ENCODE peak calls at places on chromosomes 1 and 21, in nine cellular contexts. N is IMR-90, U is GM12878, Q is A549, J is ovary, G is heart left ventricle, P is HCT116, D is Peyer's patch, V is uterus. Z is an unnamed sample.

GRCh38 chr1:18907021-18907913 is 4.9 kb upstream of the ALDH4A1 start:
- DNase-seq in V (peak), N (peak), U (no peak), Q (peak), J (peak), D (peak), G (peak), P (peak), Z (no peak)

GRCh38 chr1:147167361-147167760 is 4.9 kb downstream of the PRKAB2 start:
- DNase-seq in J (no peak), G (no peak), Q (peak), P (peak), D (no peak), V (no peak), N (peak), U (no peak), Z (no peak)

GRCh38 chr1:26692211-26692792 is 3.5 kb upstream of the ARID1A start:
- DNase-seq in D (peak), Q (peak), N (peak), J (peak), P (peak), U (peak), G (peak), V (peak), Z (peak)

GRCh38 chr1:15758953-15759661 is 512 bp downstream of the FBLIM1 start:
- DNase-seq in G (no peak), U (no peak), N (no peak), J (no peak), Q (peak), P (no peak), V (no peak), D (no peak), Z (no peak)

GRCh38 chr1:157697781-157698569 is 2.6 kb downstream of the FCRL3 start:
- DNase-seq in P (no peak), G (no peak), U (no peak), V (no peak), J (no peak), D (peak), N (no peak), Q (no peak), Z (no peak)

GRCh38 chr1:54965624-54966340 is 14.6 kb upstream of the TMEM61 start:
- DNase-seq in D (peak), Q (no peak), P (peak), N (peak), J (no peak), U (peak), V (peak), G (peak), Z (peak)

GRCh38 chr1:201535778-201536245 is 3.1 kb upstream of the NAV1 start:
- DNase-seq in G (peak), D (no peak), J (no peak), P (no peak), U (no peak), N (no peak), V (peak), Q (no peak), Z (no peak)

GRCh38 chr1:161989108-161989507 is 34.6 kb downstream of the OLFML2B start:
- DNase-seq in V (no peak), J (no peak), Q (no peak), G (no peak), N (peak), D (no peak), P (no peak), U (no peak), Z (no peak)

GRCh38 chr1:168488153-168488552 is 55.6 kb downstream of the XCL2 start:
- DNase-seq in Q (no peak), D (no peak), U (no peak), N (peak), P (no peak), G (peak), V (peak), J (peak), Z (no peak)

GRCh38 chr1:61268546-61269243 is 186.3 kb downstream of the NFIA start:
- DNase-seq in D (no peak), N (no peak), J (no peak), P (no peak), G (no peak), V (no peak), Q (no peak), U (no peak), Z (no peak)

GRCh38 chr1:68453060-68453665 is 3.4 kb upstream of the RPE65 start:
- DNase-seq in D (no peak), U (no peak), P (no peak), Q (no peak), V (no peak), J (no peak), N (peak), G (no peak), Z (no peak)

GRCh38 chr21:44510109-44510507 is 29.9 kb downstream of the KRTAP10-1 start:
- DNase-seq in J (no peak), G (peak), D (no peak), P (no peak), N (no peak), U (no peak), V (no peak), Q (no peak), Z (no peak)

GRCh38 chr1:12057940-12058687 is 5.0 kb upstream of the TNFRSF8 start:
- DNase-seq in Q (no peak), V (no peak), G (no peak), D (no peak), P (no peak), N (no peak), U (no peak), J (no peak), Z (no peak)

GRCh38 chr1:44240802-44241671 is 27.8 kb downstream of the DMAP1 start:
- DNase-seq in D (no peak), Q (no peak), G (no peak), N (no peak), V (no peak), P (no peak), J (no peak), U (no peak), Z (no peak)

GRCh38 chr1:50271337-50271736 is 151.9 kb downstream of the DMRTA2 start:
- DNase-seq in N (no peak), U (no peak), G (no peak), J (no peak), D (no peak), P (no peak), Q (no peak), V (no peak), Z (no peak)

GRCh38 chr1:173527151-173527826 is 50.2 kb downstream of the PRDX6 start:
- DNase-seq in U (no peak), D (no peak), G (no peak), N (no peak), Q (no peak), J (no peak), V (no peak), P (no peak), Z (no peak)

GRCh38 chr1:167922611-167923074 is 8.7 kb upstream of the ADCY10 start:
- DNase-seq in P (no peak), V (no peak), G (no peak), N (no peak), Q (no peak), D (no peak), J (no peak), U (no peak), Z (no peak)

GRCh38 chr21:45486443-45487160 is 55.6 kb downstream of the SLC19A1 start:
- DNase-seq in V (no peak), U (no peak), P (no peak), D (no peak), N (no peak), G (no peak), Q (no peak), J (no peak), Z (no peak)

GRCh38 chr1:150234647-150235435 is 1.1 kb downstream of the ANP32E start:
- DNase-seq in J (peak), N (peak), G (peak), V (peak), P (peak), U (peak), Q (peak), D (peak), Z (peak)
- TF ChIP-seq POLR2A in J (peak), N (peak), G (peak), V (peak), P (no peak), U (peak), Q (peak), D (peak), Z (peak)

GRCh38 chr21:36541721-36542139 is 61.8 kb upstream of the CLDN14 start:
- DNase-seq in J (no peak), D (no peak), U (no peak), G (no peak), P (no peak), Q (no peak), N (no peak), V (no peak), Z (no peak)

GRCh38 chr21:36544545-36544944 is 64.6 kb upstream of the CLDN14 start:
- DNase-seq in D (no peak), U (no peak), N (no peak), V (no peak), P (no peak), Q (no peak), G (no peak), J (no peak), Z (no peak)

GRCh38 chr21:36540700-36541099 is 60.8 kb upstream of the CLDN14 start:
- DNase-seq in G (no peak), Q (no peak), J (no peak), P (no peak), D (no peak), U (no peak), V (no peak), N (no peak), Z (no peak)

GRCh38 chr21:36543924-36544323 is 64.0 kb upstream of the CLDN14 start:
- DNase-seq in D (no peak), U (no peak), P (no peak), J (no peak), Q (no peak), V (no peak), N (no peak), G (no peak), Z (peak)

GRCh38 chr21:36542312-36543101 is 62.6 kb upstream of the CLDN14 start:
- DNase-seq in V (no peak), Q (no peak), J (no peak), N (no peak), G (no peak), D (no peak), P (no peak), U (peak), Z (no peak)
- H3K4me3 ChIP-seq in V (no peak), Q (no peak), J (no peak), N (no peak), G (no peak), D (no peak), P (no peak), U (peak), Z (no peak)

DNA sequence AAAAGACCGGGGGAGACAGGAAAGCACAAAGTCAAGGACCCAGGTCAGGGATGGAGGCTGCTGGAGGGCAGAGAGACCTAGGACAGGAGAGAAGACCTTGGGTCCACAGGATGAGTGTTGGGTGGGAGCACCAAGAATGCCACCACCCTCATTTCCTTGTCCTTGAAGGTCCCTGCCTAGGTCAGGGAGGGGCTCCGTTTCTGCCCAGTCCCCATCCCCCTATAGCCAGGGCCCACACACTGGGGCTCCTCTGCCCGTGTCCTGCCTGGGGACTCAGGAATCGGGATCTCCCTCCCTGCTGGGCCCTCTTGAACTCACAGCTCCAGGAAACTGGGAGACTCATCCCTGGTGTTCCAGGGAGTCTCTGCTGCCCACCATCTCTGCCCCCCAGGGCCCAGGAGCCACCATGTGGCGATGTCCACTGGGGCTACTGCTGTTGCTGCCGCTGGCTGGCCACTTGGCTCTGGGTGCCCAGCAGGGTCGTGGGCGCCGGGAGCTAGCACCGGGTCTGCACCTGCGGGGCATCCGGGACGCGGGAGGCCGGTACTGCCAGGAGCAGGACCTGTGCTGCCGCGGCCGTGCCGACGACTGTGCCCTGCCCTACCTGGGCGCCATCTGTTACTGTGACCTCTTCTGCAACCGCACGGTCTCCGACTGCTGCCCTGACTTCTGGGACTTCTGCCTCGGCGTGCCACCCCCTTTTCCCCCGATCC is 584 bp downstream of the TINAGL1 start:
- DNase-seq in P (no peak), U (no peak), Q (no peak), G (peak), J (no peak), D (no peak), N (no peak), V (no peak), Z (no peak)
- TF ChIP-seq POLR2A in P (no peak), U (no peak), Q (no peak), G (no peak), J (no peak), D (no peak), N (no peak), V (no peak), Z (no peak)

GRCh38 chr1:210234254-210234747 is 1.7 kb downstream of the SERTAD4 start:
- DNase-seq in P (no peak), Q (no peak), J (no peak), V (no peak), N (no peak), U (no peak), G (no peak), D (no peak), Z (no peak)

GRCh38 chr1:210233216-210233494 is 559 bp downstream of the SERTAD4 start:
- DNase-seq in J (peak), D (no peak), P (no peak), U (no peak), G (peak), V (no peak), N (no peak), Q (no peak), Z (no peak)

GRCh38 chr1:210231846-210232523 is 611 bp upstream of the SERTAD4 start:
- DNase-seq in P (no peak), D (no peak), V (peak), J (peak), U (no peak), G (peak), N (no peak), Q (no peak), Z (no peak)

GRCh38 chr1:210233495-210234253 is 1.1 kb downstream of the SERTAD4 start:
- DNase-seq in N (peak), D (no peak), U (no peak), Q (peak), J (peak), V (peak), P (peak), G (peak), Z (no peak)

DNA sequence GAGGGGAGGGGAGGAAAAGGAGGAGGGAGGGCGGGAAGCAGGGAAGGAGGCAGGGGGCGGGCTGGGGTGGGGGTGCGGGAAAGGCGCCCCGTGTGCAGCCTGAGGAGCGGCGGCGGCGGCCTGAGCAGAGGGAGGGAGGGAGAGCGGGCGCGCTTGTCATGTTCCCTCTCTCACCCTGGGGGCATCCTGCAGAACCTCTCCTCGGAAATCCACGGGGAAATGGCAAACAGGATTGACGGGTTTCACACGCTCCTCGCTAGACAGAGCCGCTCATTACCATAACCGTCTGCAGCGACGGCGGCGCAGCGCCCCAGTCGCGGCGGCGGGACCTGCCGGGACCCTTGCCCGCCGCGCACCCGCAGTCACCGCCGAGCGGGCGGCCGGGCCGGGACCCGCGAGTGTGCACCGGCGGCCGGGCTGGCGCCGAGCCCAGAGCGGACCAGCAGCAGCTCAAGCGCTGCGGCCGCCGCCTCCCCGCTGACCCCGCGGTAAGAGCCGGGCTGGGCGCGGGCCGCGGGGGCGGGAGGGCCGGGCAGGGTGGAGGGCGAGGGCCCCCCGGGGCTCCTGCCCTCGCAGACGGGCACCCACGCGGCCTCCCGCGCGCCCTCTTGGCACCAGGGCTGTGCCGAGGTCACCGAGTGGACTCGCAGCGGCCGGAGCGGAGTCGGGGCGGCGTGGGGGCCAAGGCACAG is at the start of gene SERTAD4:
- DNase-seq in V (peak), U (no peak), Q (peak), D (no peak), G (peak), N (no peak), J (peak), P (peak), Z (peak)
- H3K4me3 ChIP-seq in V (peak), U (no peak), Q (peak), D (peak), G (peak), N (peak), J (peak), P (peak), Z (peak)

DNA sequence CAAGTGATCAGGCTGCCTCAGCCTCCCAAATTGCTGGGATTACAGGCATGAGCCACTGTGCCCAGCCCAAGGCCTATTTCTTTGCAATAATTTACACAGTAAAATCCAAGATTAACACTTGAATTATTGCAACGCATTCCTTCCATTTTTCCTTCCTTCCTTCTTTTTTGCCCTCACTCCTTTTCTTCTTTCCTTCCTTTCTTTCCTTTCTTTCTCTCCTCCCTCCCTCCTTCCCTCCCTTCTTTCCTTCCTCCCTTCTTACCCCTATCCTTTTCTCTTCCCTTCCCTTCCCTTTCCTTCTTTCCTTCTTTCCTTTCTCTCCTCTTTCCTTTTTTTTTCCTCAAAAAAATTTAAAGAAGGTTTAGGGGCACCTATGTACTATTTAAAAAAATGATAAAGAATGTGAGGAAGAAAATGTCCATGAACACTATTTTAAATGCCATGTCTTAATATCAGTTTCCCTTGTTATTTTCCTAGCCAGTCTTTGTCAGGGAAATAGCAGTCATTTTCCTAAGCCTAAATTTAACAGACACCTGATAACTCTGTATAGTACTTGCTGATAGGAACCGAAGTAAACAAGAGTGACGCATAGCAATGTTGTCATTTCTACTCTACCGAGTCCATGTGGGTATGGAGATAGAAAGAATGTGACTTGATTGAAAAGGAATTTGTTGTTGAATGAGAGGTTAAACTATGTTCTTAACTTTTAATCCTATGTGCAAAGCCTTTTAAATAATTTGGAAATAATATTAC is 79.8 kb upstream of the HMCN1 start:
- DNase-seq in N (peak), G (no peak), Q (no peak), D (no peak), P (no peak), V (no peak), U (no peak), J (no peak), Z (no peak)
- TF ChIP-seq POLR2A in N (no peak), G (no peak), Q (no peak), D (no peak), P (no peak), V (no peak), U (no peak), J (no peak), Z (no peak)

DNA sequence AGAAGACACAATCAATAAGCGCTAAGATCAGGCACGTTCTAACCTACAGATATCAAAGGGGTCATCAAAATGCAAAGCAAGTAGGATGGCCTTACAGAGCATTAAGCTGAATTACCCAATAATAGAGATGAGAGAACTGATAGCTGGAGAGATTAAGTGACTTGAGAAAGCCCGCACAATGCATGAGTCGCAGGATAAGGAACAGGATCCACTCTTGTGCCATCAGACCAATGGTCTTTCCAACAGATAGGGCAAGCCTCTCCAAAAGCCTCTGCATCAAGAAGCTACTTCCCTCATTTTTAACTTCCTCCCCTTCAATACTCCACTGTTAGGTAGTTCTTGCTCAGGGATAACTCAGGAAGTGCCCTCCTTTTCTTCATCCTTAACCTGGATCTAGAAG is 2.6 kb downstream of the CHML start:
- DNase-seq in N (peak), G (no peak), U (no peak), P (no peak), D (no peak), Q (no peak), V (no peak), J (no peak), Z (no peak)
- H3K4me3 ChIP-seq in N (peak), G (no peak), U (peak), P (no peak), D (no peak), Q (peak), V (no peak), J (no peak), Z (no peak)

GRCh38 chr1:208728815-208729214 is 484.6 kb upstream of the PLXNA2 start:
- DNase-seq in Q (no peak), D (no peak), G (no peak), J (no peak), N (no peak), V (no peak), U (no peak), P (no peak), Z (no peak)
- TF ChIP-seq POLR2A in Q (no peak), D (no peak), G (no peak), J (no peak), N (no peak), V (no peak), U (no peak), P (no peak), Z (no peak)

GRCh38 chr1:38271116-38271633 is 224.6 kb upstream of the POU3F1 start:
- DNase-seq in P (no peak), V (no peak), J (no peak), D (no peak), U (no peak), Q (no peak), G (no peak), N (no peak), Z (no peak)
- H3K4me3 ChIP-seq in P (no peak), V (no peak), J (no peak), D (no peak), U (no peak), Q (no peak), G (no peak), N (no peak), Z (no peak)

Z was measured in lower leg skin.